ENCODE peak calls at places on chromosome 11, in eight cellular contexts. One of them, this sample, is unnamed.
A peak's percentile ranks its signal among the peaks of the same experiment; 100 is the strongest.

GRCh38 chr11:1827095-1827797 is 7.5 kb upstream of the SYT8 start:
- DNase-seq in GM10248: no peak
- DNase-seq in psoas muscle: peak; percentile 56
- DNase-seq in heart left ventricle: peak; percentile 73
- DNase-seq in endodermal cell: no peak
- DNase-seq in A549: peak; percentile 55
- DNase-seq in GM13977: no peak
- DNase-seq in cardiac muscle cell: no peak
- DNase-seq in this sample: no peak

GRCh38 chr11:1302041-1302460 is 7.4 kb downstream of the TOLLIP start:
- DNase-seq in GM10248: no peak
- DNase-seq in psoas muscle: no peak
- DNase-seq in heart left ventricle: no peak
- DNase-seq in endodermal cell: peak; percentile 29
- DNase-seq in A549: no peak
- DNase-seq in GM13977: no peak
- DNase-seq in cardiac muscle cell: no peak
- DNase-seq in this sample: no peak

GRCh38 chr11:62253999-62254542 is 12.0 kb downstream of the SCGB1D2 start:
- DNase-seq in GM10248: no peak
- DNase-seq in psoas muscle: no peak
- DNase-seq in heart left ventricle: no peak
- DNase-seq in endodermal cell: no peak
- DNase-seq in A549: no peak
- DNase-seq in GM13977: no peak
- DNase-seq in cardiac muscle cell: no peak
- DNase-seq in this sample: no peak

GRCh38 chr11:134592391-134592990 is 180.4 kb upstream of the B3GAT1 start:
- DNase-seq in GM10248: no peak
- DNase-seq in psoas muscle: no peak
- DNase-seq in heart left ventricle: no peak
- DNase-seq in endodermal cell: peak; percentile 93
- DNase-seq in A549: no peak
- DNase-seq in GM13977: no peak
- DNase-seq in cardiac muscle cell: peak; percentile 82
- DNase-seq in this sample: peak; percentile 83

GRCh38 chr11:129189646-129190045 is 2.5 kb downstream of the ARHGAP32 start:
- DNase-seq in GM10248: no peak
- DNase-seq in psoas muscle: no peak
- DNase-seq in heart left ventricle: no peak
- DNase-seq in endodermal cell: no peak
- DNase-seq in A549: no peak
- DNase-seq in GM13977: no peak
- DNase-seq in cardiac muscle cell: no peak
- DNase-seq in this sample: no peak

GRCh38 chr11:74950374-74950969 is 1.4 kb downstream of the SPCS2 start:
- DNase-seq in GM10248: no peak
- DNase-seq in psoas muscle: no peak
- DNase-seq in heart left ventricle: no peak
- DNase-seq in endodermal cell: no peak
- DNase-seq in A549: no peak
- DNase-seq in GM13977: peak; percentile 25
- DNase-seq in cardiac muscle cell: no peak
- DNase-seq in this sample: no peak

GRCh38 chr11:44731685-44732411 is 5.1 kb downstream of the TSPAN18 start:
- DNase-seq in GM10248: no peak
- DNase-seq in psoas muscle: no peak
- DNase-seq in heart left ventricle: no peak
- DNase-seq in endodermal cell: peak; percentile 74
- DNase-seq in A549: no peak
- DNase-seq in GM13977: no peak
- DNase-seq in cardiac muscle cell: no peak
- DNase-seq in this sample: no peak

GRCh38 chr11:93936416-93936815 is 84.7 kb upstream of the HEPHL1 start:
- DNase-seq in GM10248: no peak
- DNase-seq in psoas muscle: no peak
- DNase-seq in heart left ventricle: no peak
- DNase-seq in endodermal cell: no peak
- DNase-seq in A549: no peak
- DNase-seq in GM13977: no peak
- DNase-seq in cardiac muscle cell: no peak
- DNase-seq in this sample: no peak

GRCh38 chr11:92528051-92528450 is 303.4 kb downstream of the FAT3 start:
- DNase-seq in GM10248: no peak
- DNase-seq in psoas muscle: no peak
- DNase-seq in heart left ventricle: no peak
- DNase-seq in endodermal cell: no peak
- DNase-seq in A549: no peak
- DNase-seq in GM13977: no peak
- DNase-seq in cardiac muscle cell: no peak
- DNase-seq in this sample: no peak

GRCh38 chr11:27237641-27238040 is 125.4 kb downstream of the CCDC34 start:
- DNase-seq in GM10248: no peak
- DNase-seq in psoas muscle: no peak
- DNase-seq in heart left ventricle: no peak
- DNase-seq in endodermal cell: no peak
- DNase-seq in A549: no peak
- DNase-seq in GM13977: no peak
- DNase-seq in cardiac muscle cell: no peak
- DNase-seq in this sample: no peak

GRCh38 chr11:96167787-96168186 is 175.2 kb downstream of the MAML2 start:
- DNase-seq in GM10248: no peak
- DNase-seq in psoas muscle: no peak
- DNase-seq in heart left ventricle: no peak
- DNase-seq in endodermal cell: no peak
- DNase-seq in A549: no peak
- DNase-seq in GM13977: no peak
- DNase-seq in cardiac muscle cell: no peak
- DNase-seq in this sample: no peak

GRCh38 chr11:75597636-75598035 is 35.6 kb downstream of the SERPINH1 start:
- DNase-seq in GM10248: peak; percentile 60
- DNase-seq in psoas muscle: no peak
- DNase-seq in heart left ventricle: no peak
- DNase-seq in endodermal cell: peak; percentile 86
- DNase-seq in A549: peak; percentile 56
- DNase-seq in GM13977: peak; percentile 66
- DNase-seq in cardiac muscle cell: peak; percentile 77
- DNase-seq in this sample: peak; percentile 47

GRCh38 chr11:44833869-44834452 is 107.2 kb downstream of the TSPAN18 start:
- DNase-seq in GM10248: no peak
- DNase-seq in psoas muscle: no peak
- DNase-seq in heart left ventricle: no peak
- DNase-seq in endodermal cell: peak; percentile 77
- DNase-seq in A549: no peak
- DNase-seq in GM13977: no peak
- DNase-seq in cardiac muscle cell: no peak
- DNase-seq in this sample: no peak

GRCh38 chr11:118102721-118103261 is 16.0 kb upstream of the SMIM35 start:
- DNase-seq in GM10248: no peak
- DNase-seq in psoas muscle: no peak
- DNase-seq in heart left ventricle: no peak
- DNase-seq in endodermal cell: no peak
- DNase-seq in A549: no peak
- DNase-seq in GM13977: no peak
- DNase-seq in cardiac muscle cell: no peak
- DNase-seq in this sample: no peak

GRCh38 chr11:71129624-71130023 is 122.8 kb downstream of the SHANK2 start:
- DNase-seq in GM10248: no peak
- DNase-seq in psoas muscle: no peak
- DNase-seq in heart left ventricle: no peak
- DNase-seq in endodermal cell: no peak
- DNase-seq in A549: no peak
- DNase-seq in GM13977: no peak
- DNase-seq in cardiac muscle cell: no peak
- DNase-seq in this sample: no peak

GRCh38 chr11:114058871-114059277 is 637 bp upstream of the ZBTB16 start:
- DNase-seq in GM10248: no peak
- DNase-seq in psoas muscle: peak; percentile 75
- DNase-seq in heart left ventricle: no peak
- DNase-seq in endodermal cell: peak; percentile 60
- DNase-seq in A549: no peak
- DNase-seq in GM13977: no peak
- DNase-seq in cardiac muscle cell: no peak
- DNase-seq in this sample: no peak

GRCh38 chr11:112223754-112224532 is 2.3 kb upstream of the PTS start:
- DNase-seq in GM10248: no peak
- DNase-seq in psoas muscle: no peak
- DNase-seq in heart left ventricle: no peak
- DNase-seq in endodermal cell: no peak
- DNase-seq in A549: no peak
- DNase-seq in GM13977: no peak
- DNase-seq in cardiac muscle cell: no peak
- DNase-seq in this sample: no peak

GRCh38 chr11:68908273-68908672 is 4.6 kb downstream of the IGHMBP2 start:
- DNase-seq in GM10248: no peak
- DNase-seq in psoas muscle: no peak
- DNase-seq in heart left ventricle: no peak
- DNase-seq in endodermal cell: no peak
- DNase-seq in A549: no peak
- DNase-seq in GM13977: no peak
- DNase-seq in cardiac muscle cell: no peak
- DNase-seq in this sample: no peak

GRCh38 chr11:61041755-61042518 is 60.4 kb upstream of the CD5 start:
- DNase-seq in GM10248: peak; percentile 84
- DNase-seq in psoas muscle: no peak
- DNase-seq in heart left ventricle: peak; percentile 64
- DNase-seq in endodermal cell: peak; percentile 74
- DNase-seq in A549: no peak
- DNase-seq in GM13977: peak; percentile 88
- DNase-seq in cardiac muscle cell: peak; percentile 82
- DNase-seq in this sample: peak; percentile 54

GRCh38 chr11:107590460-107591097 is 368 bp upstream of the ELMOD1 start:
- DNase-seq in GM10248: no peak
- DNase-seq in psoas muscle: no peak
- DNase-seq in heart left ventricle: no peak
- DNase-seq in endodermal cell: peak; percentile 67
- DNase-seq in A549: peak; percentile 17
- DNase-seq in GM13977: peak; percentile 32
- DNase-seq in cardiac muscle cell: no peak
- DNase-seq in this sample: no peak

GRCh38 chr11:14374922-14375630 is 16.1 kb upstream of the RRAS2 start:
- DNase-seq in GM10248: peak; percentile 22
- DNase-seq in psoas muscle: no peak
- DNase-seq in heart left ventricle: no peak
- DNase-seq in endodermal cell: peak; percentile 79
- DNase-seq in A549: no peak
- DNase-seq in GM13977: no peak
- DNase-seq in cardiac muscle cell: no peak
- DNase-seq in this sample: no peak
- TF ChIP-seq CTCF in GM10248: no peak
- TF ChIP-seq CTCF in psoas muscle: peak; percentile 12
- TF ChIP-seq CTCF in heart left ventricle: peak; percentile 8
- TF ChIP-seq CTCF in endodermal cell: peak; percentile 75
- TF ChIP-seq CTCF in A549: no peak
- TF ChIP-seq CTCF in GM13977: peak; percentile 31
- TF ChIP-seq CTCF in cardiac muscle cell: peak; percentile 12
- TF ChIP-seq CTCF in this sample: peak; percentile 18

DNA sequence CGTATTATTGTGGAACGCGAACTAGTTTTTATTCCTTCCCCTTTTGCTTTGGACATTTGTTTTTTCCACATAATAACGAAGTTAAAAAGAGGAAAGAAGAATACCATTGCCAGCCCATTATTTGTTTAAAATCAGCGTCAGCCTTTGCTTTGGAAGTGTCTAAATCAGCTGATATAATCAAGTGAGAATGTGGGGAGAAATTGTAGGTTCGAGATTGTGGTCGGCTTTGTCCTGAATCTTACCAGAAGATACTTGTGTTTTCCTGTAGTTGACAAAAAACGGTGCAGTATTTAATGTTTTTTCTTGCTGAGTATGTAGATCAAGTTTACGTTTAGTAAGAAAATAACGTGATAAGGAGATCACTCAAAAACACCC is 935 bp downstream of the ZNF143 start:
- DNase-seq in GM10248: no peak
- DNase-seq in psoas muscle: no peak
- DNase-seq in heart left ventricle: no peak
- DNase-seq in endodermal cell: no peak
- DNase-seq in A549: peak; percentile 13
- DNase-seq in GM13977: no peak
- DNase-seq in cardiac muscle cell: no peak
- DNase-seq in this sample: no peak
- TF ChIP-seq CTCF in GM10248: no peak
- TF ChIP-seq CTCF in psoas muscle: no peak
- TF ChIP-seq CTCF in heart left ventricle: no peak
- TF ChIP-seq CTCF in endodermal cell: no peak
- TF ChIP-seq CTCF in A549: no peak
- TF ChIP-seq CTCF in GM13977: no peak
- TF ChIP-seq CTCF in cardiac muscle cell: no peak
- TF ChIP-seq CTCF in this sample: no peak

DNA sequence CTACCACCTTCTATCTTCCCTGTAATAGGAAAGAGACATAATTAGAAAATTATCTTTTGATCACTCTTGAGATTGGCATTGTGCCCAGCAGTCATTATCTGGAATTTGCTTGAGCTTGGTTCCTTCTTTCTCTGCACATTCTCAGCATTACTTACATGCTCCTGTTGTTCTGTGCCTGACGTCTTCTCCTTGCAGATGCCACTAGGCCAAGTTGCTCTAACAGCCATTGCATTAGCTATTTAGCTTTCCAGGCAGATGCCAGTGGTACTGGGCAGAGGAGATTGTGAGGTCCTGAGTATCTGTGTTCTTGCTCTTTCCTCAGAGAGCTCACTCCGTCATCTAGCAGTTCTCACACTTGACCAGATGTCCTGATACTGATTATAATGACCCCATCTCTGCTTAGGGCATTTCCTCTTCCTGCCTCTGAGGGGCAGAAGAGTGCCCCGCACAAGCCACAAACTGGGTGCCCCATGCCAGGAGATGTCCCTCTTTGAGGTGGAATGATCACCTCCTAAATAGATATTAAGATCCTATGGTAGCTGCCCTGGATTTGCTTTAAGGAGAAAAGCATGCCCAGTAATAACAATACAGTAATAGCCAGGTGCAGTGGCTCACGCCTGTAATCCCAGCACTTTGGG is 30.7 kb downstream of the ARHGAP1 start:
- DNase-seq in GM10248: no peak
- DNase-seq in psoas muscle: no peak
- DNase-seq in heart left ventricle: no peak
- DNase-seq in endodermal cell: peak; percentile 62
- DNase-seq in A549: peak; percentile 36
- DNase-seq in GM13977: no peak
- DNase-seq in cardiac muscle cell: no peak
- DNase-seq in this sample: no peak
- TF ChIP-seq CTCF in GM10248: peak; percentile 14
- TF ChIP-seq CTCF in psoas muscle: peak; percentile 43
- TF ChIP-seq CTCF in heart left ventricle: peak; percentile 42
- TF ChIP-seq CTCF in endodermal cell: peak; percentile 72
- TF ChIP-seq CTCF in A549: peak; percentile 23
- TF ChIP-seq CTCF in GM13977: peak; percentile 26
- TF ChIP-seq CTCF in cardiac muscle cell: peak; percentile 16
- TF ChIP-seq CTCF in this sample: peak; percentile 34

DNA sequence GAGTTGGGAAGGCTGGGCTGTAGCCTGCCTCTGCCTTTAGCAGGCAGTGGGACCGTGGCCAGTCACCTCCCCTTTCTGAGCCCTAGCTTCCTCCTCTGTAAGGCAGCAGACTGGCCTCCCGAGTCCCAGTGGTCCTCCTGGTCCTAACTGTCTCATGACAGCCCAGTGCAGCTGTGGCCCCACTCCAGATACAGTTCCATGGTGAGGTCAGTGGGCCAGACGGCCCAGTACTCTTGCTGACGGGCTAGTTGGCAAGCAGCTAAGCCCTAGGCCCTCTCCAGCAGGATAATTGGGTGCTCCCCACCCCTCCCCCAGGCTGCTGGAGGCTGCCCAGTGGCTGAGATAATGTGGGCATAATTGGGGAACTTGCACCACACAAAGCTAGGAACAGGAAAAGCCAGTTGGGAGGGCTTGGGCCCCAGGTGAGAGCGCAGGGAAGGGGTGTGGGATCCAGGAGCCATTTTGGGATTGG is 48.1 kb downstream of the NECTIN1 start:
- DNase-seq in GM10248: no peak
- DNase-seq in psoas muscle: peak; percentile 66
- DNase-seq in heart left ventricle: peak; percentile 70
- DNase-seq in endodermal cell: no peak
- DNase-seq in A549: no peak
- DNase-seq in GM13977: no peak
- DNase-seq in cardiac muscle cell: no peak
- DNase-seq in this sample: no peak
- TF ChIP-seq CTCF in GM10248: no peak
- TF ChIP-seq CTCF in psoas muscle: no peak
- TF ChIP-seq CTCF in heart left ventricle: no peak
- TF ChIP-seq CTCF in endodermal cell: no peak
- TF ChIP-seq CTCF in A549: no peak
- TF ChIP-seq CTCF in GM13977: no peak
- TF ChIP-seq CTCF in cardiac muscle cell: no peak
- TF ChIP-seq CTCF in this sample: no peak